ENCODE peak calls at places on chromosomes 12 and 14, in six cellular contexts. L is transverse colon, G is HCT116, T is suprapubic skin, S is HL-60, P is H1. B is an unnamed sample.

GRCh38 chr12:30827406-30828055 is 72.8 kb upstream of the CAPRIN2 start:
- DNase-seq in L (no peak), G (no peak), T (no peak), S (no peak), P (no peak), B (no peak)

GRCh38 chr12:54017027-54017788 is 8.4 kb downstream of the HOXC8 start:
- DNase-seq in L (no peak), G (no peak), T (no peak), S (no peak), P (no peak), B (no peak)

GRCh38 chr12:130477221-130477620 is 139.5 kb downstream of the PIWIL1 start:
- DNase-seq in L (no peak), G (no peak), T (no peak), S (no peak), P (no peak), B (no peak)

GRCh38 chr12:116878567-116879508 is 2.4 kb downstream of the HRK start:
- DNase-seq in L (peak; percentile 69), G (no peak), T (no peak), S (no peak), P (no peak), B (no peak)

GRCh38 chr14:21063479-21063878 is 5.9 kb downstream of the RNASE8 start:
- DNase-seq in L (peak; percentile 4), G (no peak), T (no peak), S (no peak), P (no peak), B (no peak)

GRCh38 chr14:70033561-70033960 is 154.3 kb downstream of the SMOC1 start:
- DNase-seq in L (no peak), G (no peak), T (no peak), S (no peak), P (no peak), B (no peak)

GRCh38 chr12:4899361-4899760 is 10.3 kb upstream of the KCNA1 start:
- DNase-seq in L (no peak), G (no peak), T (no peak), S (no peak), P (no peak), B (no peak)

GRCh38 chr12:81798294-81798693 is 39.1 kb upstream of the PPFIA2 start:
- DNase-seq in L (no peak), G (no peak), T (no peak), S (no peak), P (no peak), B (no peak)

GRCh38 chr14:91258021-91258618 is 13.6 kb upstream of the GPR68 start:
- DNase-seq in L (peak; percentile 36), G (no peak), T (no peak), S (no peak), P (no peak), B (no peak)

GRCh38 chr14:69043007-69043444 is 63.9 kb upstream of the ACTN1 start:
- DNase-seq in L (peak; percentile 49), G (no peak), T (no peak), S (peak; percentile 54), P (no peak), B (no peak)

GRCh38 chr14:34951286-34951685 is 31.5 kb upstream of the SRP54 start:
- DNase-seq in L (no peak), G (no peak), T (no peak), S (no peak), P (no peak), B (no peak)

GRCh38 chr14:48008646-48009045 is 333.2 kb upstream of the MDGA2 start:
- DNase-seq in L (no peak), G (no peak), T (no peak), S (no peak), P (no peak), B (no peak)

GRCh38 chr12:45962553-45963325 is 27.6 kb downstream of the SCAF11 start:
- DNase-seq in L (no peak), G (no peak), T (no peak), S (no peak), P (no peak), B (no peak)

GRCh38 chr14:74429221-74429691 is 3.2 kb upstream of the SYNDIG1L start:
- DNase-seq in L (no peak), G (no peak), T (no peak), S (no peak), P (peak; percentile 65), B (no peak)

GRCh38 chr14:55107766-55108554 is 21.1 kb upstream of the LGALS3 start:
- DNase-seq in L (peak; percentile 82), G (peak; percentile 91), T (peak; percentile 93), S (peak; percentile 75), P (no peak), B (no peak)

GRCh38 chr14:32561520-32561919 is 232.4 kb downstream of the AKAP6 start:
- DNase-seq in L (no peak), G (no peak), T (no peak), S (no peak), P (no peak), B (no peak)

GRCh38 chr12:84046869-84047268 is 865.7 kb downstream of the SLC6A15 start:
- DNase-seq in L (no peak), G (no peak), T (no peak), S (no peak), P (no peak), B (no peak)

DNA sequence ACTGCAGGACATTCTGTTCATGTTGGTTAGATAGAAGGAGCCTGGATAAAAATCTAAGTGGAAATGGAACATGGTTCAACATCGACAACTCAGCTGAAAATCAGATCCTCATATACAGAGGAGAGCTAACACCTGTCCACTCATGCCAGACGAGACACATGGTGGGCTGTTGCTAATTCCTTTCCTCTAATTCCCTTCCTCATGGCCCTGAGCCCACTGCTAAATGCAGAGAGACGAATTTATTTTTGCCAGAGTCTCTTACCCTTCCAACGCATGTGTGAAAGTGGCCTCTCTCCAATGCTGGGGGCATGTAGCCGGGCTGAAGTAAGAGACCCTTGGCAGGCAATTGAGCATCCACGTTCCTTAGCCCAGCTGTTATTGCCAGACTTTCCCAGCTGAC is 28.8 kb downstream of the CORO1C start:
- DNase-seq in L (no peak), G (no peak), T (no peak), S (no peak), P (no peak), B (no peak)
- H3K27ac ChIP-seq in L (peak overlapping the region; percentile 94), G (no peak overlapping the region), T (peak overlapping the region; percentile 53), S (no peak overlapping the region), P (no peak overlapping the region), B (no peak overlapping the region)

DNA sequence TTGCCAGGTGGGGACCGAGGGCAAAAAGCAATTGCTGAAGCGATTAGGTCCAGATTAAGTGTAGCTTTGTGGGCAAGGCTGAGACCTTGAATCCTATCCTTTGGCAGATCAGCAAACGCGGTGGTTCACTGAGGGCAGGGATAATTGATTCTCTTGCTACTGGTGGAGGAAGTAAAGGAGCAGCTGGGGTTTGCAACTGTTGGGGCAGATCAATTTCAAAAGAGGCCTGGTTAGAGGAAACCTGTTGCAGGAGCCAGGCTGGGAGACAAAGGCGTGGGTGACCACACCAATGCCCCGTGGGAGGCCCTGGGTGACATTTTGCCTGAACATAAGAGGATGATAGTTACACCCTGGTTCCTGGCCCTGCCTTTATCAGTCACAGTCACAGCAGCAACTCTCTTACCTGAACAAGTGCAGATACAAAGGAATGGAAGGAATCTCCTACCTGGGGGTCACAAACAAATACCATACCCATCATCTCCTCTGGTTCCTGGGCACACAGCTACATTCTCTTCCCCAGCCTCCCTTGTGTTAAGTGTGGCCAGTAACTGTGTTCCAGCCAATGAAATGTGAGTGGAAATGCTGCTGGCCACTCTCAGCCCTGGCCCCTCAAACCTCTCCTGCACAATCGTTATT is 43.3 kb upstream of the RASSF3 start:
- DNase-seq in L (no peak), G (no peak), T (no peak), S (peak; percentile 27), P (no peak), B (no peak)
- TF ChIP-seq POLR2AphosphoS5 in L (no peak), G (no peak), T (no peak), S (no peak), P (no peak), B (no peak)

GRCh38 chr12:118358008-118358359 is 14.7 kb downstream of the TAOK3 start:
- DNase-seq in L (no peak), G (no peak), T (no peak), S (no peak), P (no peak), B (no peak)

GRCh38 chr12:118357327-118358007 is 15.2 kb downstream of the TAOK3 start:
- DNase-seq in L (peak; percentile 52), G (peak; percentile 63), T (no peak), S (peak; percentile 64), P (no peak), B (no peak)

GRCh38 chr12:118356809-118357326 is 15.8 kb downstream of the TAOK3 start:
- DNase-seq in L (no peak), G (no peak), T (no peak), S (peak; percentile 69), P (no peak), B (no peak)

GRCh38 chr12:118354903-118355302 is 17.8 kb downstream of the TAOK3 start:
- DNase-seq in L (no peak), G (no peak), T (no peak), S (no peak), P (no peak), B (no peak)

GRCh38 chr12:118355838-118356237 is 16.9 kb downstream of the TAOK3 start:
- DNase-seq in L (no peak), G (no peak), T (no peak), S (no peak), P (no peak), B (no peak)
- H3K4me3 ChIP-seq in L (no peak overlapping the region), G (no peak overlapping the region), T (no peak overlapping the region), S (no peak overlapping the region), P (no peak overlapping the region), B (no peak overlapping the region)

GRCh38 chr12:55843431-55843830 is 695 bp upstream of the MMP19 start:
- DNase-seq in L (no peak), G (no peak), T (peak; percentile 65), S (no peak), P (no peak), B (no peak)

GRCh38 chr12:55847603-55848329 is 5.0 kb upstream of the MMP19 start:
- DNase-seq in L (peak; percentile 78), G (no peak), T (peak; percentile 96), S (peak; percentile 79), P (no peak), B (no peak)

GRCh38 chr12:55845785-55846496 is 3.2 kb upstream of the MMP19 start:
- DNase-seq in L (no peak), G (no peak), T (peak; percentile 57), S (no peak), P (no peak), B (no peak)

GRCh38 chr12:55847033-55847432 is 4.3 kb upstream of the MMP19 start:
- DNase-seq in L (no peak), G (no peak), T (no peak), S (no peak), P (no peak), B (no peak)

GRCh38 chr12:55845349-55845748 is 2.6 kb upstream of the MMP19 start:
- DNase-seq in L (no peak), G (no peak), T (peak; percentile 44), S (no peak), P (no peak), B (no peak)
- H3K27ac ChIP-seq in L (no peak overlapping the region), G (no peak overlapping the region), T (no peak overlapping the region), S (no peak overlapping the region), P (no peak overlapping the region), B (no peak overlapping the region)